ENCODE peak calls at places on chromosomes 6 and 20, in nine cellular contexts. N is ovary; J is IMR-90; A is naive thymus-derived CD4-positive, alpha-beta T cell; Q is iPS DF 6.9; Y is cardiac muscle cell; K is SJSA1; U is prostate gland; L is neuronal stem cell. P is an unnamed sample.

GRCh38 chr20:10511166-10511506 is 76.0 kb downstream of the SLX4IP start:
- DNase-seq in A (no peak), Q (no peak), N (no peak), U (no peak), L (no peak), K (no peak), Y (no peak), J (no peak), P (no peak)

GRCh38 chr6:37807656-37808055 is 11.9 kb upstream of the ZFAND3 start:
- DNase-seq in N (no peak), Q (no peak), U (no peak), K (no peak), Y (no peak), J (no peak), L (no peak), A (no peak), P (peak; percentile 86)

GRCh38 chr6:157229733-157230132 is 93.6 kb downstream of the TMEM242 start:
- DNase-seq in J (no peak), Q (no peak), A (no peak), Y (no peak), U (no peak), K (no peak), N (no peak), L (no peak), P (peak; percentile 38)

GRCh38 chr6:131013495-131013894 is 49.5 kb downstream of the EPB41L2 start:
- DNase-seq in J (peak; percentile 88), A (no peak), Q (no peak), Y (no peak), L (no peak), K (no peak), U (no peak), N (no peak), P (peak; percentile 12)

GRCh38 chr6:121235386-121235785 is 98.9 kb downstream of the TBC1D32 start:
- DNase-seq in Q (no peak), A (no peak), J (no peak), L (no peak), N (no peak), Y (no peak), U (no peak), K (no peak), P (no peak)

GRCh38 chr20:37522258-37523011 is 1.4 kb downstream of the NNAT start:
- DNase-seq in L (no peak), U (peak; percentile 84), Y (peak; percentile 56), J (peak; percentile 35), K (no peak), Q (no peak), A (no peak), N (no peak), P (no peak)

GRCh38 chr20:48295966-48296421 is 510.7 kb upstream of the SULF2 start:
- DNase-seq in N (no peak), Q (no peak), Y (peak; percentile 10), A (no peak), U (no peak), J (peak; percentile 76), K (peak; percentile 55), L (peak; percentile 15), P (peak; percentile 62)

GRCh38 chr6:3813150-3813780 is 35.9 kb upstream of the FAM50B start:
- DNase-seq in N (no peak), Q (no peak), U (no peak), L (no peak), J (peak; percentile 56), K (peak; percentile 67), Y (no peak), A (no peak), P (peak; percentile 20)

GRCh38 chr6:119312875-119313338 is 36.7 kb downstream of the MAN1A1 start:
- DNase-seq in L (no peak), N (no peak), Q (no peak), Y (peak; percentile 55), A (peak; percentile 30), J (no peak), K (no peak), U (no peak), P (no peak)

GRCh38 chr20:34871966-34872603 is 571 bp downstream of the GGT7 start:
- DNase-seq in L (no peak), Y (no peak), N (no peak), A (no peak), J (no peak), Q (no peak), U (no peak), K (no peak), P (no peak)

GRCh38 chr6:132021552-132022375 is 70.6 kb upstream of the CCN2 start:
- DNase-seq in K (peak; percentile 45), U (no peak), Q (no peak), J (no peak), Y (peak; percentile 32), A (no peak), N (no peak), L (no peak), P (no peak)

DNA sequence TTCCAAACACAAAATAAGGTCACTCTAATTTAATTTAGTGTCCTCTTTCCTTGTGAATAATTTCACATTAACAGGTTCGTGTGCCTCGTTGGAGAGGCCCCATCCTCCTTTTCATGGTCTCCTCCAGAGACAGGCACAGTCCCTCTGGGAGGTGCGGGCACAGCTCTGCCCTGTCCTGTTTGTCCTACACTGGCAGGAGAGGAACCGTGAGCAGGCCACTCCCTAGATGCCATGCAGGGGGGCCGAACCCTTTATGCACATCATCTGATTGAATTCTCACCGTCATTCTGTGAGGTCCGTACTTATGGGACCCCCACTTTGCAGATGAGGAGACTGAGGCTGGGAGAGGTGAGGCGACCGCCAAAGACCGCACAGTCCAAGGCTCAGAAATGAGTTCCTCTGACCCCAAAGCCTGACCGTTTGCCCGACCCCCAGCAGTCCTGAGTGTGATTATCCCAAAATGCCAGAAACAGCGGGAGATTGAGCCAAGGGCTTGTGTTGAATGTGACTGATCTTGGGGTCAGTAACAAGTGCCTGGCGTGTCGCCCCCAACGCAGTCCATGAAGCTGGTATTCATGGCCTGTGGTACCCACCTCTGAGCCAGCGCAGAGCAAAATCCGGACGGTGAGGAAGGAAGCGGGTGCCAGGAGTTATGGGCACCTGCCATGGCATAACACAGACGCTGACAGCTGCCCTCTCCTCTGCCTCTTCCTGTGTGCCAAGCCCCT is 43.5 kb downstream of the PMEPA1 start:
- DNase-seq in U (no peak), J (no peak), L (no peak), Q (no peak), A (no peak), N (peak; percentile 25), Y (no peak), K (no peak), P (no peak)
- H3K27ac ChIP-seq in U (peak overlapping the region; percentile 60), J (no peak overlapping the region), L (no peak overlapping the region), Q (no peak overlapping the region), A (no peak overlapping the region), N (no peak overlapping the region), Y (no peak overlapping the region), K (no peak overlapping the region), P (no peak overlapping the region)

DNA sequence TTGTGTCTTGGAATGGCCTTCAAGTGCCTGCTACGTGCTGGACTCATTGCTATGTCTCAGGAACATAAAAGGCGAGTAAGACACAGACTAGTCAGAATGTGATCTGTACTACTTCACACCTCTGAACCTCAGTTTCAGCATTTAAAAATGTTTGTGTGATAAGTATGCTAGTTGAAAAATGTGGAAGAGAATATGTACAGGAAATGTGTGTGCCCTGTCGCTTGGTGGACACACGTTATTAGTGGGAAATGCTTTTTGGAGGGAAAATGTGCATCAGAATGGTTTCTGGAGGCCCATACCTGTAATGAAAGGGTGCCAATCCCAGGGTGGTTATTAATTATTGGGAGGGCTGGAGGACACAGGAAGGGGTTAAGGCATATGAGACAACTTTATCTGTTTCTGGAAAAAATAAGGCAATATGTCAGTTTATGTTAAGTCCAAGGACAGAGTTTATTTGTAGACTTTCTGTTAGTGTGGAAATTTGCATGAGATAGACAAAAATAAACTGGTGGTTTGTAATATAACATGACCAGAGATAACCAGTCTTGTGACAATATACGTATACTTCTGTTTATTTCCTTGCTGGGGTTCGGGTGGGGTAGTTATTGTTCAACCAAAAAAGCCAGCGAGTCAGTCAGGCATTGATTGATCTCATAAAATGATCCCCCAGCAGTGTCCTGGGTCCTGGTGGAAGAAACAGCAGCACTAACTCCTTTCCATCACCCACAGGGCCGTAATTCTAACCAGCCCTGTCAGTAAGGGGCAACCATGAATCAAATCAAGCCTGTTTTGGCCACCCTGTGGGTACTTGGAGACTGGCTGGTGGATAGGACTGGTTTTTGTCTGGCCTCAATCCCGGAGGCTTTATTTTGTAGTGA is 117.9 kb downstream of the JARID2 start:
- DNase-seq in J (no peak), U (no peak), L (no peak), Y (no peak), A (no peak), Q (no peak), N (no peak), K (no peak), P (no peak)
- H3K4me1 ChIP-seq in J (peaks cover 23% of the 10 kb centered on the region), U (peaks cover 4% of the 10 kb centered on the region), L (peaks cover 48% of the 10 kb centered on the region), Y (peaks cover 48% of the 10 kb centered on the region), A (peaks cover 21% of the 10 kb centered on the region), Q (peaks cover 8% of the 10 kb centered on the region), N (peaks cover 11% of the 10 kb centered on the region), K (peaks cover 32% of the 10 kb centered on the region), P (peaks cover 4% of the 10 kb centered on the region)

DNA sequence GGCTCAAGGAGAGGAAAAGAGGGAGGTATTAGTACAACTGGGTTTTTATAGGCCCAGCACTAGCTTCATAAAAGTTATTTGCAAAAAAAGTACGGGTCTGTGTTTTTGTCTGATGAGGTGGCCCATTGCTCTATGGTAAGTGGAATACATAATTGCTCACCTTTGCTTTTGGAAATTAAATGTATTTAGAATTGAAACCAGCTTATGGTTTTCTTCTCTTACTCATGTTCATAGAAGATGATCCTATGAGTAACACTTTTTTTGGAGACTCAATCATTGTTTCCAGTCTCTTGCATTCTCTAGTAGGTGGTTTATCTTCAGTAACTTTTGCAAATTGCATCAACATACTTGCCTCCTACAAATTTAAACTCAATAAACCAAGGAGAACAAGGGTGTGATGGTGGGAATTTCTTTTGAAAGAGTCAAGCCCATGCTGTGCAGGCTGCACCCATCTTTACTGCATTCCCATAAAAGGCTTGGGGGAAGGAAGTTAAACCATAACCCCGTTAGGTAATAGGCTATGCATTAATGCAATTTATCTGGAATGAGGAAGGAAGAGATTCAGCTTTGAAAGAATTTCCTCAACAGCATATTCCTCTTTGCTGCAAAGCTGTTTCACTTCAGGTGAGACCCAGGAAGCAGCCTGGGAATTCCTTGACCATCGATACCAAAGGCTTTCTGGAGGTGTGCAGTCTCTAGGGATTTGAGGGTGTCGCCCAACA is 48.5 kb upstream of the EDN1 start:
- DNase-seq in Y (no peak), L (no peak), N (no peak), Q (no peak), A (no peak), U (no peak), J (no peak), K (no peak), P (no peak)
- H3K27ac ChIP-seq in Y (no peak overlapping the region), L (no peak overlapping the region), N (no peak overlapping the region), Q (no peak overlapping the region), A (no peak overlapping the region), U (no peak overlapping the region), J (no peak overlapping the region), K (no peak overlapping the region), P (no peak overlapping the region)

DNA sequence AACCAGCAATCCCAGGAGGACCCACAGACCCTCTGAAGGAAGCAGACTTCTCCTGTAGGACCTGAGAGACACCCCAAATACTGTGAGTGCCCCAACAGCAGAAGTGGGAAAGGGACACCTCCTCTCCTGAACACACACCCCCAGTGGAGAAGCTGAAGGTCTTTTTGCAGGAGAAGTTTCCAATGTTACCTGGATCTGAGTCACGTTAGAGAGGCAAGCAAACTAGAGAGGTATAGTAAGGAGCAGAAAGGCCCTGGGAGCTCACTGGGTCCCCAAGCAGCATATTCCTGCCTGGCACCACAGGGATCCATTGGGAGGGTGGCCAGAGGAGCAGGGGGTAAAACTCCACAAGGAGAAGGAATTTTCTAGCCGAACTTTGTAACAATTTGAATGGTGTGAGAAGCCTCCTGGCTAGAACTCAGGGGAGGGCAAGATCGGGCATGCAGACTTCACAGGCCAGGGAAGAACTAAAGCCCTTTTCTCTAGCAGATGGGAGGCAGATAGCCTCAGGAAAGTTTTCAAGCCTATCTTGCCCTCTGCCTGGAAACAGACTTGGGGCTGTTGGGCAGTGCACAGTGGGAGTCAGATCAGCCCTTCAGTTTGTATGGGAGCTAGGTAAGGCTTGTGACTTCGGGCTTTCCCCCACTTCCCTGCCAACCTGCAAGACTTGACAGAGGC is 68.2 kb upstream of the SSTR4 start:
- DNase-seq in A (no peak), U (no peak), Y (no peak), J (no peak), L (no peak), K (no peak), N (no peak), Q (no peak), P (peak; percentile 23)
- H3K4me1 ChIP-seq in A (no peaks in the 10 kb centered on the region), U (no peaks in the 10 kb centered on the region), Y (no peaks in the 10 kb centered on the region), J (no peaks in the 10 kb centered on the region), L (no peaks in the 10 kb centered on the region), K (no peaks in the 10 kb centered on the region), N (no peaks in the 10 kb centered on the region), Q (no peaks in the 10 kb centered on the region), P (peaks cover 17% of the 10 kb centered on the region)

P was measured in SJCRH30.